ENCODE peak calls at places on chromosome 20, in five cellular contexts. D, L, A, Y and K are unnamed samples.

GRCh38 chr20:2133318-2134183 is 31.9 kb downstream of the STK35 start:
- DNase-seq in L (no peak), A (no peak), D (no peak), Y (no peak), K (no peak)

GRCh38 chr20:32396656-32397160 is 38.6 kb downstream of the ASXL1 start:
- DNase-seq in D (no peak), Y (no peak), A (no peak), L (no peak), K (no peak)

GRCh38 chr20:47726632-47727031 is 58.6 kb downstream of the SULF2 start:
- DNase-seq in Y (no peak), D (no peak), L (no peak), A (no peak), K (no peak)

GRCh38 chr20:44615169-44615791 is 32.9 kb downstream of the PKIG start:
- DNase-seq in Y (no peak), L (no peak), A (no peak), D (no peak), K (no peak)

GRCh38 chr20:54098044-54098443 is 27.6 kb upstream of the BCAS1 start:
- DNase-seq in L (no peak), A (no peak), D (no peak), Y (no peak), K (no peak)

GRCh38 chr20:1863296-1863695 is 31.9 kb upstream of the SIRPA start:
- DNase-seq in D (no peak), A (no peak), Y (no peak), L (no peak), K (no peak)

GRCh38 chr20:63533871-63534393 is 3.2 kb downstream of the PTK6 start:
- DNase-seq in L (no peak), D (no peak), Y (no peak), A (no peak), K (no peak)

GRCh38 chr20:35237486-35237885 is 11.0 kb downstream of the MMP24 start:
- DNase-seq in A (no peak), D (no peak), Y (no peak), L (no peak), K (no peak)

GRCh38 chr20:32965581-32966373 is 38.5 kb downstream of the SUN5 start:
- DNase-seq in L (peak), D (no peak), A (no peak), Y (no peak), K (no peak)

GRCh38 chr20:3431109-3431508 is 23.6 kb upstream of the DNAAF9 start:
- DNase-seq in D (no peak), A (no peak), L (no peak), Y (no peak), K (no peak)

GRCh38 chr20:53943522-53944291 is 126.7 kb downstream of the BCAS1 start:
- DNase-seq in D (no peak), L (peak), A (no peak), Y (no peak), K (no peak)

GRCh38 chr20:3172933-3173581 is at the start of gene LZTS3:
- DNase-seq in A (no peak), D (peak), Y (peak), L (peak), K (peak)

GRCh38 chr20:40695214-40695613 is 6.2 kb upstream of the MAFB start:
- DNase-seq in D (no peak), Y (no peak), L (no peak), A (no peak), K (no peak)

GRCh38 chr20:1309439-1309847 is 19.5 kb downstream of the SDCBP2 start:
- DNase-seq in L (no peak), Y (no peak), D (no peak), A (no peak), K (no peak)

GRCh38 chr20:30502670-30503069 is 754.8 kb upstream of the DEFB115 start:
- DNase-seq in A (no peak), Y (no peak), L (no peak), D (no peak), K (no peak)

GRCh38 chr20:34022154-34022842 is 28.6 kb downstream of the RALY start:
- DNase-seq in Y (no peak), L (no peak), D (no peak), A (no peak), K (no peak)

GRCh38 chr20:61852268-61853072 is 213.2 kb downstream of the TAF4 start:
- DNase-seq in A (no peak), Y (no peak), D (no peak), L (no peak), K (no peak)

GRCh38 chr20:47810116-47810672 is 24.9 kb upstream of the SULF2 start:
- DNase-seq in Y (no peak), A (no peak), D (no peak), L (no peak), K (no peak)

GRCh38 chr20:58690851-58691250 is 1.7 kb upstream of the NPEPL1 start:
- DNase-seq in A (no peak), Y (no peak), L (no peak), D (no peak), K (no peak)

GRCh38 chr20:35742741-35743523 is 872 bp upstream of the RBM39 start:
- DNase-seq in A (no peak), L (no peak), Y (peak), D (no peak), K (no peak)

GRCh38 chr20:17896247-17896723 is 72.3 kb downstream of the SNX5 start:
- DNase-seq in A (no peak), D (no peak), L (no peak), Y (no peak), K (no peak)

GRCh38 chr20:63686492-63687321 is 9.7 kb upstream of the TNFRSF6B start:
- DNase-seq in L (no peak), D (no peak), Y (no peak), A (no peak), K (peak)

GRCh38 chr20:1893721-1894470 is 1.3 kb upstream of the SIRPA start:
- DNase-seq in L (no peak), D (no peak), Y (no peak), A (no peak), K (no peak)

GRCh38 chr20:47454298-47455132 is 47.2 kb upstream of the NCOA3 start:
- DNase-seq in A (no peak), L (no peak), D (no peak), Y (no peak), K (no peak)

GRCh38 chr20:63014710-63015109 is 7.9 kb upstream of the BHLHE23 start:
- DNase-seq in Y (no peak), D (no peak), L (no peak), A (no peak), K (no peak)

GRCh38 chr20:36573103-36573797 is at the start of gene TGIF2:
- DNase-seq in D (peak), L (peak), A (peak), Y (peak), K (peak)

GRCh38 chr20:57756213-57756612 is 46.4 kb upstream of the PMEPA1 start:
- DNase-seq in Y (no peak), A (no peak), D (no peak), L (no peak), K (no peak)

GRCh38 chr20:15528386-15529111 is 1044.7 kb downstream of the KIF16B start:
- DNase-seq in D (no peak), L (no peak), Y (no peak), A (no peak), K (no peak)

GRCh38 chr20:31806564-31807355 is 12.4 kb upstream of the MYLK2 start:
- DNase-seq in Y (no peak), A (no peak), D (no peak), L (no peak), K (no peak)

GRCh38 chr20:40532103-40532502 is 156.9 kb downstream of the MAFB start:
- DNase-seq in D (no peak), A (no peak), L (peak), Y (no peak), K (no peak)

GRCh38 chr20:5080384-5080877 is 39.3 kb downstream of the PCNA start:
- DNase-seq in Y (no peak), D (no peak), L (no peak), A (no peak), K (no peak)

GRCh38 chr20:14716251-14716650 is 378.8 kb upstream of the FLRT3 start:
- DNase-seq in D (no peak), Y (no peak), L (no peak), A (no peak), K (no peak)

GRCh38 chr20:64065973-64066341 is 3.0 kb downstream of the TCEA2 start:
- DNase-seq in A (no peak), L (no peak), D (no peak), Y (no peak), K (no peak)

GRCh38 chr20:50916257-50916656 is 15.0 kb downstream of the ADNP start:
- DNase-seq in A (no peak), D (no peak), Y (no peak), L (no peak), K (no peak)